ENCODE peak calls at places on chromosomes 16 and 17, in five cellular contexts. C is astrocyte of the cerebellum, N is RWPE1, X is thoracic aorta, Z is PC-9. M is an unnamed sample.

GRCh38 chr17:51018541-51018940 is 102.1 kb downstream of the SPAG9 start:
- DNase-seq in X (no peak), C (no peak), Z (no peak), N (no peak), M (no peak)

GRCh38 chr17:35666070-35666469 is 65.4 kb upstream of the RASL10B start:
- DNase-seq in Z (no peak), N (no peak), X (no peak), C (no peak), M (no peak)

GRCh38 chr17:42118545-42118944 is 2.6 kb downstream of the KAT2A start:
- DNase-seq in Z (no peak), C (no peak), N (no peak), X (no peak), M (no peak)

GRCh38 chr17:82959990-82960418 is 119.4 kb upstream of the METRNL start:
- DNase-seq in X (no peak), N (no peak), Z (no peak), C (no peak), M (no peak)

GRCh38 chr17:78665952-78666920 is 89.0 kb upstream of the DNAH17 start:
- DNase-seq in Z (no peak), N (no peak), C (no peak), X (no peak), M (no peak)

GRCh38 chr17:45935197-45935709 is 40.9 kb downstream of the MAPT start:
- DNase-seq in Z (no peak), X (no peak), N (no peak), C (no peak), M (no peak)

GRCh38 chr17:65664296-65664695 is 102.8 kb upstream of the AXIN2 start:
- DNase-seq in C (peak; percentile 9), Z (no peak), N (no peak), X (no peak), M (no peak)

GRCh38 chr17:68600881-68601564 is at the start of gene FAM20A:
- DNase-seq in Z (no peak), C (no peak), N (no peak), X (no peak), M (no peak)

GRCh38 chr17:65228734-65229390 is 91.7 kb downstream of the RGS9 start:
- DNase-seq in Z (peak; percentile 67), X (no peak), N (no peak), C (no peak), M (no peak)

GRCh38 chr17:58317421-58318064 is 11.1 kb downstream of the TSPOAP1 start:
- DNase-seq in X (no peak), C (peak; percentile 23), N (peak; percentile 75), Z (peak; percentile 71), M (peak; percentile 25)

GRCh38 chr17:34624767-34625389 is 45.5 kb downstream of the TMEM132E start:
- DNase-seq in C (no peak), N (no peak), X (no peak), Z (no peak), M (no peak)

GRCh38 chr17:72273301-72274056 is 152.7 kb downstream of the SOX9 start:
- DNase-seq in N (peak; percentile 55), Z (peak; percentile 92), X (no peak), C (no peak), M (no peak)

GRCh38 chr16:28931801-28932225 is at the start of gene CD19:
- DNase-seq in X (no peak), N (no peak), Z (no peak), C (no peak), M (no peak)

GRCh38 chr16:17459903-17460521 is 10.7 kb downstream of the XYLT1 start:
- DNase-seq in N (no peak), C (no peak), Z (no peak), X (no peak), M (no peak)

GRCh38 chr16:20740901-20741491 is 622 bp downstream of the THUMPD1 start:
- DNase-seq in Z (no peak), N (peak; percentile 93), X (peak; percentile 45), C (peak; percentile 39), M (no peak)

GRCh38 chr16:84927621-84928591 is 83.4 kb downstream of the ZDHHC7 start:
- DNase-seq in X (no peak), Z (no peak), N (no peak), C (no peak), M (no peak)

GRCh38 chr16:85056211-85056748 is 28.7 kb downstream of the KIAA0513 start:
- DNase-seq in Z (no peak), C (no peak), N (no peak), X (no peak), M (no peak)

GRCh38 chr16:2821483-2822157 is 4.6 kb downstream of the PRSS21 start:
- DNase-seq in N (no peak), X (no peak), Z (no peak), C (no peak), M (no peak)

GRCh38 chr16:89863741-89864391 is 9.5 kb upstream of the TCF25 start:
- DNase-seq in C (no peak), X (no peak), Z (no peak), N (peak; percentile 33), M (no peak)

GRCh38 chr17:34637041-34637547 is 57.7 kb downstream of the TMEM132E start:
- DNase-seq in C (no peak), X (no peak), N (no peak), Z (no peak), M (no peak)

GRCh38 chr17:50844117-50844700 is 8.8 kb downstream of the WFIKKN2 start:
- DNase-seq in N (no peak), X (no peak), Z (peak; percentile 4), C (no peak), M (no peak)

GRCh38 chr16:81273223-81273940 is 34.9 kb downstream of the BCO1 start:
- DNase-seq in N (no peak), Z (no peak), X (no peak), C (peak; percentile 26), M (no peak)

GRCh38 chr17:57309479-57309878 is 53.2 kb downstream of the MSI2 start:
- DNase-seq in C (no peak), X (no peak), Z (no peak), N (peak; percentile 57), M (no peak)

GRCh38 chr16:11665071-11665491 is 3.2 kb upstream of the SNN start:
- DNase-seq in Z (no peak), N (no peak), X (no peak), C (no peak), M (no peak)

DNA sequence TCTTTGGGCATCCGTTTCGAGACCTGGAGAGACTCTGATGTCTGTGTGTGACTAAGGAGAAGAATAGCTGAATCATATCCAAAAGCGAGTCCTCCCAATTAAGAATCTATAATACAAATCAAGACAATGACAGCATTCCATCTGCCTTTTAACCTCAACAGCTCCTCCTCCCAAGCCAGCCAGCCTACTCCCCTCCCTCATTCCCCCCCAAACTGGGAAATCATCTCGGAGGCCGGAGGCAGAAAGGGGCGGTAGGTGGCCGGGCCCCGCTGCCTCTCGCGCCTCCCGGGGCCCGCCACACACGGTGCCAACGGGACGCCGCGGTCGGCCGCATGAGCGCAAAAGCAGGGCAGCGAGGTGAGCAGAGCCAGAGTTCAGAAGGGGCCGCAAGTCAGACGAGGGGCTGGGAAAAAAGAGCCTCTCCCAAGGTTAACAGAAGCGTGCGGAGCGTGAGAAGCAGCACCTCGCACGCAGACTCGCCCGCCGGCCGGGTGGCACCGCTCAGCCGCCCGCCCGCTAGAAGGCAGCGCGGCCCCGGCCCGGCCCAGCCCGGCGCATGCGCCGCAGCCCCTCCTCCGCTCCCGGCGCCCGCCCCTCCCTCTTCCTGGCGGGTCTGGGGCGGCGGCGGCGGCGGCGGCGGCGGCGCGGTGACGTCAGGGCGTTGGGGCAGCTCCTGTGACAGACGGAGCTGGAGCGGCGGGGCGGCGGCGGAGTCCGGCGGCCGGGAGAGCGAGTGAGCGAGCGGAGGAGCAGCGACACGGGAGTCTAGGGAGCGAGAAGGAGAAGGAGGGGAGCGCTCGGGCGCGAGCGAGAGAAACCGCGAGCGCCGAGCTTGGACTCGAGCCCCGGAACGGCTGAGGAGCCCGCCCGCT is at the start of gene PAFAH1B1:
- DNase-seq in C (no peak), X (peak; percentile 59), N (peak; percentile 96), Z (peak; percentile 77), M (peak; percentile 15)
- TF ChIP-seq CTCF in C (no peak), X (no peak), N (no peak), Z (no peak), M (peak; percentile 41)

GRCh38 chr16:27220527-27220926 is 17.2 kb downstream of the KDM8 start:
- DNase-seq in X (no peak), Z (no peak), N (no peak), C (no peak), M (no peak)
- TF ChIP-seq CTCF in X (no peak), Z (no peak), N (no peak), C (no peak), M (no peak)

GRCh38 chr16:56312028-56312300 is 113.4 kb downstream of the AMFR start:
- DNase-seq in N (no peak), C (no peak), Z (no peak), X (no peak), M (no peak)

GRCh38 chr16:56314244-56314850 is 111.0 kb downstream of the AMFR start:
- DNase-seq in Z (no peak), N (no peak), C (no peak), X (no peak), M (no peak)

GRCh38 chr16:56312556-56312955 is 112.8 kb downstream of the AMFR start:
- DNase-seq in Z (no peak), C (no peak), X (no peak), N (no peak), M (no peak)

GRCh38 chr16:56310685-56311084 is 114.7 kb downstream of the AMFR start:
- DNase-seq in N (no peak), C (no peak), Z (no peak), X (no peak), M (no peak)

GRCh38 chr16:56311208-56312027 is 113.9 kb downstream of the AMFR start:
- DNase-seq in X (no peak), Z (no peak), N (no peak), C (no peak), M (no peak)
- TF ChIP-seq CTCF in X (no peak), Z (no peak), N (no peak), C (no peak), M (peak; percentile 21)

GRCh38 chr17:19319771-19320505 is 42.6 kb downstream of the B9D1 start:
- DNase-seq in N (no peak), X (no peak), Z (no peak), C (no peak), M (no peak)

GRCh38 chr17:19322129-19322505 is 40.4 kb downstream of the B9D1 start:
- DNase-seq in C (no peak), X (no peak), Z (no peak), N (no peak), M (no peak)

GRCh38 chr17:19320876-19321275 is 41.6 kb downstream of the B9D1 start:
- DNase-seq in N (no peak), X (no peak), C (no peak), Z (no peak), M (no peak)

GRCh38 chr17:19322861-19323260 is 39.7 kb downstream of the B9D1 start:
- DNase-seq in Z (no peak), X (no peak), N (no peak), C (no peak), M (no peak)

DNA sequence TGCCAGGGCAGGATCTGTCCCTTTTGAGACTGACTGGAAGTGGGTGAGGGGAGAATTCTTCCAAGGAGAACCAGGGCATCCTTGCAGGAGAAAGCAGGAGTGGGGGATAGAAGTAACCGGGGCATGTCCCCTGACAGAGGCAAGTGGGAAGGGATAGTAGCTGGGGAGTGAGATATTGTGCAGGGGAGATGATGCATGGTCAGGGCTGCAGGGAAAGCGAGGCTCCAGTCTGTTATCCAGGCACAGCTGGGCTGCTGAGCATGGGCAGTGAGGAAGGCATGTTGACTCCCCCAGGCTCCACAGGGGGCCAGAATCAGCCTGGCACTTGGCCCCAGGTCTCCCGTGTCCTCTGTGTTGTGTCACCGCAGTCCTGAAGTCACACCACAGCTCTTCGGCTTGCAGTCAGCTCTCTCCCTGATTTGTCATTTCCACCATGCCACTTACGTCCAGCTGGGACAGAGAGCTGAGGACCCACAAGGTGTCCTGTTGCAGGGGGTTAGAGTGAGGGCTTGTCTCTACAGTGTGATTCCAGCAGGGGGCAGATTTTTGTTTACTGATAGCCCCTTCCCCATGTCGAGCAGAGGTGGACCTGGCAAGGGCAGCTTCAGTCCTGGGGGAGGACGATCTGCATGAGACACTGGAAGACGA is 40.9 kb downstream of the B9D1 start:
- DNase-seq in C (no peak), N (no peak), Z (no peak), X (no peak), M (no peak)
- TF ChIP-seq CTCF in C (peak; percentile 29), N (no peak), Z (peak; percentile 31), X (no peak), M (no peak)